ENCODE peak calls at places on chromosome 10, in seven cellular contexts. V is IMR-90, R is mucosa of descending colon, S is type B pancreatic cell, P is choroid plexus epithelial cell, W is brain microvascular endothelial cell, L is OCI-LY7. J is an unnamed sample.

GRCh38 chr10:12941966-12942365 is 59.5 kb downstream of the CCDC3 start:
- DNase-seq in V (no peak), L (no peak), R (no peak), W (no peak), P (peak; percentile 55), S (no peak), J (no peak)

GRCh38 chr10:4767033-4767814 is 58.8 kb upstream of the AKR1E2 start:
- DNase-seq in W (peak; percentile 45), L (peak; percentile 5), S (no peak), R (no peak), V (peak; percentile 66), P (peak; percentile 76), J (no peak)

GRCh38 chr10:21169271-21169670 is 272.2 kb upstream of the NEBL start:
- DNase-seq in S (no peak), P (no peak), W (no peak), L (no peak), V (no peak), R (no peak), J (no peak)

GRCh38 chr10:29590598-29591415 is 44.0 kb downstream of the SVIL start:
- DNase-seq in P (peak; percentile 82), L (peak; percentile 24), S (no peak), R (no peak), W (peak; percentile 28), V (peak; percentile 86), J (peak; percentile 8)

GRCh38 chr10:54958844-54959243 is 157.8 kb upstream of the PCDH15 start:
- DNase-seq in V (no peak), S (no peak), W (no peak), L (no peak), R (no peak), P (no peak), J (no peak)

GRCh38 chr10:3948843-3949242 is 163.8 kb upstream of the KLF6 start:
- DNase-seq in P (peak; percentile 88), L (no peak), V (peak; percentile 79), W (peak; percentile 88), S (no peak), R (no peak), J (peak; percentile 67)

GRCh38 chr10:6279540-6280267 is 77.0 kb downstream of the PFKFB3 start:
- DNase-seq in V (peak; percentile 66), L (no peak), P (peak; percentile 79), W (peak; percentile 76), S (no peak), R (no peak), J (no peak)

GRCh38 chr10:81873932-81874816 is 820 bp upstream of the NRG3 start:
- DNase-seq in L (no peak), S (peak; percentile 88), V (no peak), R (peak; percentile 42), W (peak; percentile 37), P (peak; percentile 66), J (no peak)

GRCh38 chr10:62815373-62816111 is 624 bp downstream of the EGR2 start:
- DNase-seq in V (no peak), L (no peak), S (no peak), R (peak; percentile 48), W (no peak), P (peak; percentile 26), J (no peak)

GRCh38 chr10:52542891-52543290 is 228.8 kb downstream of the DKK1 start:
- DNase-seq in S (no peak), R (no peak), W (no peak), P (no peak), L (no peak), V (peak; percentile 11), J (no peak)

DNA sequence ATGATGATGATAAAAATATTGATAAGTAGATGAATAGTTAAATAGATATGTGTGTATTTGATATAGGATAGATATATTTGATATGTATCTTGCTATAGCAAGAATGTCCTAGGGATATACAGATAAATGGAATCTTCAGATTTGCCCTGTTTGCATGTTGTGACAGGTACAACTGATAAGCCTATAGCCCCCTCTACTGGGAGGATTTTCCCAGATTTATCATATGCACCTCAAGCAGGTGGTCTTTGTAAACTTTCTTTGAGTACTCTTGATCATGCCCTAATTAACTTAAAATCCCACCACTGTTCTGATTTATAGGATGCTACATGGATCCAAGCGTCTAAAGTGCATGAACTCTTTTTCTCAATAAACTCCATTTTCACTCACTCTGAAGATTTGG is 1050.7 kb downstream of the SORCS3 start:
- DNase-seq in L (peak; percentile 19), V (no peak), W (no peak), S (no peak), R (no peak), P (peak; percentile 0), J (no peak)
- TF ChIP-seq CTCF in L (peak; percentile 70), V (peak; percentile 22), W (no peak), S (peak; percentile 78), R (no peak), P (no peak), J (peak; percentile 15)

DNA sequence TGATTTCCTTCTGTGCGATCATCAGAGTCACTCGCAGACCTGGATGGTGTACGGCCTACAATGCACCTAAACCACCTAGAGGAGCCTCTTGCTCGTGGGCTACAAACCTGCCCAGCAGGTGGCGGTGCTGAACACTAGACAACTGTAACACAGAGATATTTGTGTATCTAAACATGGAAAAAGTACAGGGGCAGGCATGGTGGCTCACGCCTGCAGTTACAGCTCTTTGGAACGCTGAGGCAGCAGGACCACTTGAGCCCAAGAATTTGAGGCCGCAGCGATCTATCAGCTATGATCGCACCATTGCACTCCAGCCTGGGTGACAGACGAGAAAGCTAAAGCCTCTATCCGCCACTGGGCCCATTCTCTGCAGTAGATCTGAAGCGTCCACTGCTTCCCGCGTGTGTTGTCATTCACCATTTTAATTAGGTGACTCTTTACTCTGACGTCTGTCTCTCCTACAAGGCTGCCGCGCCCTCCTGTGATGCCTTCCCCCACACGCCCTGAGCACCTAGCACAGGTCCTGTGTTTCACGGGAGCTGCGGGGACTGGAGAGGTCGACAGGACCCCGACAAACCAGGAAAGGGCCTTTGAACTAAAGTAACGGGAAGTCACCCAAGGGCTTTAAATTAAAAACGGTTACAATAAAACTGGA is 769 bp downstream of the TUBGCP2 start:
- DNase-seq in S (peak; percentile 83), P (peak; percentile 82), L (peak; percentile 86), R (peak; percentile 93), V (peak; percentile 58), W (peak; percentile 61), J (no peak)
- TF ChIP-seq CTCF in S (peak; percentile 75), P (peak; percentile 87), L (peak; percentile 85), R (peak; percentile 64), V (peak; percentile 62), W (peak; percentile 84), J (peak; percentile 71)

GRCh38 chr10:17229967-17230682 is 2.1 kb downstream of the VIM start:
- DNase-seq in R (peak; percentile 93), P (peak; percentile 86), L (peak; percentile 92), S (peak; percentile 83), V (peak; percentile 55), W (peak; percentile 53), J (peak; percentile 92)
- TF ChIP-seq CTCF in R (no peak), P (no peak), L (no peak), S (no peak), V (no peak), W (peak; percentile 3), J (no peak)

GRCh38 chr10:91090761-91091529 is 129.5 kb upstream of the PCGF5 start:
- DNase-seq in S (no peak), V (no peak), R (no peak), W (peak; percentile 11), L (no peak), P (peak; percentile 61), J (no peak)
- TF ChIP-seq CTCF in S (peak; percentile 35), V (peak; percentile 8), R (no peak), W (peak; percentile 61), L (no peak), P (peak; percentile 62), J (peak; percentile 37)

GRCh38 chr10:17290226-17290625 is 62.2 kb downstream of the VIM start:
- DNase-seq in S (no peak), W (no peak), V (peak; percentile 8), P (peak; percentile 47), R (no peak), L (peak; percentile 1), J (no peak)
- TF ChIP-seq CTCF in S (peak; percentile 23), W (peak; percentile 51), V (peak; percentile 21), P (peak; percentile 46), R (no peak), L (peak; percentile 26), J (no peak)

GRCh38 chr10:56116684-56117083 is 244.4 kb downstream of the ZWINT start:
- DNase-seq in P (no peak), W (no peak), L (no peak), V (no peak), S (no peak), R (no peak), J (no peak)
- TF ChIP-seq CTCF in P (no peak), W (no peak), L (peak; percentile 59), V (no peak), S (peak; percentile 49), R (no peak), J (peak; percentile 24)

J was measured in osteocyte.